ENCODE peak calls at places on chromosomes 12 and 14, in seven cellular contexts. R is H1, M is A549, U is spleen, L is thyroid gland, B is endothelial cell of umbilical vein, Q is HepG2. F is an unnamed sample.

GRCh38 chr14:92613008-92613658 is 99.6 kb downstream of the RIN3 start:
- DNase-seq in R (peak; percentile 51), M (peak; percentile 47), U (peak; percentile 88), L (peak; percentile 28), B (no peak), Q (peak; percentile 20), F (peak; percentile 30)

GRCh38 chr14:68695326-68695768 is 97.5 kb downstream of the ZFP36L1 start:
- DNase-seq in R (no peak), M (peak; percentile 92), U (no peak), L (no peak), B (peak; percentile 96), Q (peak; percentile 43), F (peak; percentile 70)

GRCh38 chr14:54681819-54682261 is 114.9 kb downstream of the SAMD4A start:
- DNase-seq in R (no peak), M (no peak), U (no peak), L (no peak), B (peak; percentile 45), Q (no peak), F (no peak)

GRCh38 chr14:32728957-32729356 is 209.7 kb upstream of the NPAS3 start:
- DNase-seq in R (no peak), M (no peak), U (no peak), L (no peak), B (no peak), Q (no peak), F (no peak)

GRCh38 chr12:99529966-99530365 is 117.6 kb upstream of the GARIN6 start:
- DNase-seq in R (no peak), M (no peak), U (no peak), L (no peak), B (no peak), Q (no peak), F (no peak)

GRCh38 chr12:31005256-31005943 is 68.3 kb upstream of the DDX11 start:
- DNase-seq in R (no peak), M (no peak), U (peak; percentile 70), L (no peak), B (no peak), Q (no peak), F (no peak)

GRCh38 chr12:130405332-130405731 is 67.6 kb downstream of the PIWIL1 start:
- DNase-seq in R (no peak), M (no peak), U (no peak), L (no peak), B (no peak), Q (no peak), F (no peak)

GRCh38 chr12:34163443-34163842 is 141.1 kb downstream of the ALG10 start:
- DNase-seq in R (no peak), M (no peak), U (no peak), L (peak; percentile 24), B (no peak), Q (no peak), F (no peak)

GRCh38 chr14:71139058-71139946 is 232.0 kb downstream of the PCNX1 start:
- DNase-seq in R (peak; percentile 23), M (peak; percentile 53), U (peak; percentile 87), L (peak; percentile 40), B (peak; percentile 46), Q (peak; percentile 31), F (peak; percentile 49)

GRCh38 chr12:56267443-56268071 is 815 bp downstream of the COQ10A start:
- DNase-seq in R (no peak), M (no peak), U (no peak), L (peak; percentile 39), B (no peak), Q (peak; percentile 44), F (no peak)

GRCh38 chr12:117518594-117519270 is 157.3 kb upstream of the NOS1 start:
- DNase-seq in R (no peak), M (peak; percentile 24), U (no peak), L (peak; percentile 96), B (no peak), Q (peak; percentile 88), F (no peak)

GRCh38 chr14:100149789-100150611 is 9.4 kb downstream of the DEGS2 start:
- DNase-seq in R (no peak), M (no peak), U (no peak), L (peak; percentile 85), B (no peak), Q (no peak), F (no peak)

GRCh38 chr12:30440826-30441602 is 254.7 kb downstream of the IPO8 start:
- DNase-seq in R (no peak), M (peak; percentile 35), U (no peak), L (no peak), B (peak; percentile 26), Q (peak; percentile 52), F (no peak)

GRCh38 chr12:48681416-48681737 is 661 bp downstream of the KANSL2 start:
- DNase-seq in R (no peak), M (peak; percentile 42), U (no peak), L (no peak), B (no peak), Q (peak; percentile 12), F (no peak)

DNA sequence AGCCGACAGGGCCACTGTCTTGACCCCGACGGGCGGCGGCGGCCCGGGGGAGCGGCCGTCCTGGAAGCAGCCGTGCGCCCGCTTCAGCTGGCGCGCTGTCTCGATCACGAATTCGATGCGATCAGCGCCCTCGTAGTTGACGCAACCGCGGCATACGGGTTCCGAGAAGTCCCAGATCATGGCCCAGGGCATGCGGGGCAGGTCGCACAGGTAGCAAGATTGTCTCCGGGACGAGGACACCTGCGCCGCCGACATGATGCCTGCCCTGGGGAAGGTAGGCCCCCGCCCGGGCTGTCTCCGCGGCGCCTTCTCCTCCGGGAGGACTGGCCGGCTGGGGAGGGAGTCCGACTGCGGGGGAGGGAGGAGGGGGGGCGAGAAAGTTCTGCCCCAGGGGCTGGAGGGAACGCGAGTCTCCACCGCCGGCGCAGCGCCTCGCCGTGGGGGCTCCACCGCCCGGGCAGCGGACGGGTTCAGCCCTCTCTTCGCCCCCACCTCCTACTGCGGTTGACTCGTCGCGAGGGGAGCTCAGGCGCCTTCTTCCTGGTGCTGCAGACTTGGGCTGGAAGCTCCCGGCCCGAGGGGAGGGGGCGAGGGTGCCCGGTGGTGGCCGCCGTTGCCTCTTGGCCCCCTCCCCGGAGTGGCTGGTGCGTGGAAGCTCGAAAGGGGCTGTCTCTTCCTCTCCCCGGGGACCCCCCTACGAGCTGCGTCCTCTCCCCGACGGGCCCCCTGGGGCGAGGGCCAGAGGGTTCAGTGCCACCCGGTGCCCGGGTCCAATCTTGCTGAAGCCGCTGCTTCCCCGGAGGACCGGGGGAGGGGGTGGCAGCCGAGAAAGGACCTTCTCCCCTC is 747 bp downstream of the IRF2BPL start:
- DNase-seq in R (no peak), M (peak; percentile 81), U (peak; percentile 95), L (peak; percentile 83), B (peak; percentile 64), Q (no peak), F (no peak)
- TF ChIP-seq POLR2A in R (no peak), M (no peak), U (peak; percentile 59), L (peak; percentile 29), B (no peak), Q (peak; percentile 42), F (no peak)

DNA sequence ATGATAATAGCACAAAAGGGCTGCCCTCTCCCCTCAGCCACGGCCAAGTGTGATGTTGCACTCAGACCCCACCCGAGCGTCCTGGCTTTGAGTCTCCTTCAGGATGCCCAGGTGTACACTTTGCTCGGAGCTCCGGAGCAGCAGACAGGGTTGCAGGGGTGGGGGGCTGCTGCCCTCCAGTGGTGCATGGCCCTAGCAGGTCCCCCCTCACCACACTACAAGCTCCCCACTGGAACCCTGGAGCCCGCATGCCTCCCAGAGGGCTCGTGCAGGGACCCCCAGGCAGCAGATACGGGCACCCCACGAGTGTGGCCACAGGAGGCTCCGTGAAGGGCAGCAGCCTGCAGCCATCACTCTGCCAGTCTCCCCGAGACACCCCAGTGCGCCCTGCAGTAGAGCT is 69.9 kb upstream of the C14orf180 start:
- DNase-seq in R (no peak), M (no peak), U (no peak), L (no peak), B (no peak), Q (no peak), F (no peak)
- TF ChIP-seq POLR2A in R (no peak), M (no peak), U (no peak), L (no peak), B (no peak), Q (no peak), F (no peak)

GRCh38 chr12:6961695-6962284 is 8.7 kb downstream of the PHB2 start:
- DNase-seq in R (no peak), M (peak; percentile 89), U (peak; percentile 91), L (peak; percentile 78), B (peak; percentile 61), Q (peak; percentile 81), F (peak; percentile 63)
- TF ChIP-seq POLR2A in R (peak; percentile 23), M (peak; percentile 28), U (no peak), L (no peak), B (no peak), Q (no peak), F (no peak)

DNA sequence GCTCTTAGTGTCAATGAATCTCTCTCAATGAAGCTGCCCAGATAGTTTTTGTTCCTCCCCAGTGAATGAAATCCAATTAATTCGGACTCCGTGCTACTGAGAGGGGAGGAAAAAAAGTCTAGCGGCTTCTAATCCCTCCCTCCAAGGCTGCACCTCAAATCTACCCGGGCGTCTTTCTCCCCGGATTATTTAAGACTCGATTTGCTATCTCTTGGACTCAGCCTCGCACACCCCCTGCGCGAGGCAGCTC is 134 bp downstream of the DUSP6 start:
- DNase-seq in R (no peak), M (no peak), U (no peak), L (no peak), B (no peak), Q (no peak), F (no peak)
- TF ChIP-seq POLR2A in R (no peak), M (no peak), U (peak; percentile 99), L (peak; percentile 48), B (peak; percentile 99), Q (no peak), F (peak; percentile 72)